ENCODE peak calls at places on chromosomes 3 and 15, in five cellular contexts. N, M, Q, L and W are unnamed samples.

GRCh38 chr15:39134282-39134681 is 446.6 kb upstream of the THBS1 start:
- DNase-seq in N (no peak), M (no peak), L (no peak), Q (no peak), W (no peak)

GRCh38 chr3:139353920-139354556 is 10.2 kb downstream of the MRPS22 start:
- DNase-seq in Q (no peak), M (peak; percentile 79), L (no peak), N (no peak), W (peak; percentile 55)

GRCh38 chr3:15535757-15536156 is 14.3 kb upstream of the COLQ start:
- DNase-seq in L (no peak), N (no peak), Q (no peak), M (no peak), W (no peak)

GRCh38 chr3:127480196-127480933 is 110.2 kb downstream of the TPRA1 start:
- DNase-seq in L (no peak), N (no peak), Q (no peak), M (no peak), W (no peak)

GRCh38 chr15:52427804-52428203 is 100.9 kb downstream of the MYO5A start:
- DNase-seq in Q (no peak), L (no peak), N (no peak), M (peak; percentile 54), W (no peak)

GRCh38 chr3:140334105-140334504 is 343.8 kb upstream of the TRIM42 start:
- DNase-seq in N (no peak), M (no peak), Q (no peak), L (no peak), W (no peak)

GRCh38 chr15:73573071-73573470 is 60.1 kb downstream of the NPTN start:
- DNase-seq in Q (no peak), L (no peak), N (no peak), M (no peak), W (no peak)

GRCh38 chr3:12300137-12300536 is 11.3 kb downstream of the PPARG start:
- DNase-seq in L (no peak), M (no peak), N (no peak), Q (no peak), W (peak; percentile 38)

GRCh38 chr15:98967916-98968315 is 39.7 kb downstream of the PGPEP1L start:
- DNase-seq in M (no peak), Q (no peak), N (no peak), L (no peak), W (no peak)

GRCh38 chr3:27360113-27361078 is 8.8 kb downstream of the NEK10 start:
- DNase-seq in N (no peak), Q (no peak), M (peak; percentile 33), L (no peak), W (no peak)

GRCh38 chr3:30623375-30623774 is 17.0 kb downstream of the TGFBR2 start:
- DNase-seq in N (no peak), Q (no peak), M (no peak), L (no peak), W (no peak)

GRCh38 chr3:177776656-177777055 is 579.4 kb upstream of the TBL1XR1 start:
- DNase-seq in M (peak; percentile 13), Q (no peak), N (no peak), L (no peak), W (peak; percentile 85)

GRCh38 chr15:98737721-98738120 is 89.4 kb downstream of the IGF1R start:
- DNase-seq in L (no peak), Q (no peak), M (no peak), N (no peak), W (no peak)

GRCh38 chr3:72756900-72757299 is 91.3 kb downstream of the SHQ1 start:
- DNase-seq in M (no peak), N (no peak), L (no peak), Q (no peak), W (no peak)

GRCh38 chr3:25432191-25432720 is 4.2 kb downstream of the RARB start:
- DNase-seq in Q (no peak), L (no peak), M (no peak), N (no peak), W (no peak)

GRCh38 chr3:58994746-58995330 is 55.0 kb downstream of the CFAP20DC start:
- DNase-seq in Q (peak; percentile 34), N (peak; percentile 56), L (no peak), M (peak; percentile 70), W (peak; percentile 72)

GRCh38 chr15:82540055-82540983 is at the start of gene RPS17:
- DNase-seq in M (peak; percentile 95), L (peak; percentile 99), N (peak; percentile 92), Q (peak; percentile 96), W (peak; percentile 98)

GRCh38 chr15:52730594-52730993 is 51.4 kb upstream of the ATOSA start:
- DNase-seq in Q (no peak), N (no peak), M (no peak), L (no peak), W (no peak)

GRCh38 chr3:55719508-55719907 is 232.4 kb upstream of the WNT5A start:
- DNase-seq in M (peak; percentile 41), Q (no peak), L (no peak), N (no peak), W (no peak)

GRCh38 chr15:51759557-51760070 is 8.2 kb downstream of the TMOD2 start:
- DNase-seq in Q (peak; percentile 48), N (no peak), M (peak; percentile 95), L (peak; percentile 52), W (no peak)

GRCh38 chr3:25783661-25784512 is 644 bp upstream of the NGLY1 start:
- DNase-seq in M (peak; percentile 49), L (no peak), Q (peak; percentile 86), N (peak; percentile 63), W (peak; percentile 47)

GRCh38 chr3:5061218-5061569 is 60.9 kb upstream of the ARL8B start:
- DNase-seq in L (no peak), M (no peak), N (no peak), Q (no peak), W (no peak)

GRCh38 chr3:49012441-49013017 is 5.3 kb downstream of the WDR6 start:
- DNase-seq in M (peak; percentile 44), L (no peak), Q (no peak), N (no peak), W (no peak)

GRCh38 chr3:24315991-24316390 is 178.7 kb downstream of the THRB start:
- DNase-seq in Q (no peak), L (no peak), M (no peak), N (no peak), W (no peak)

GRCh38 chr3:65445573-65446204 is 593.0 kb downstream of the MAGI1 start:
- DNase-seq in Q (no peak), N (no peak), L (no peak), M (no peak), W (no peak)

GRCh38 chr15:48242531-48242930 is 36.4 kb downstream of the SLC12A1 start:
- DNase-seq in N (no peak), M (no peak), L (no peak), Q (no peak), W (no peak)

GRCh38 chr3:172159962-172160538 is 120.7 kb downstream of the FNDC3B start:
- DNase-seq in L (no peak), M (no peak), N (no peak), Q (peak; percentile 53), W (no peak)

GRCh38 chr15:48144889-48145288 is 24.1 kb downstream of the SLC24A5 start:
- DNase-seq in Q (no peak), L (no peak), N (no peak), M (peak; percentile 17), W (no peak)

GRCh38 chr3:168956087-168956486 is 707.4 kb downstream of the MECOM start:
- DNase-seq in L (no peak), M (no peak), N (no peak), Q (no peak), W (no peak)

GRCh38 chr3:77648214-77648613 is 608.3 kb downstream of the ROBO2 start:
- DNase-seq in Q (no peak), N (no peak), M (no peak), L (no peak), W (no peak)

GRCh38 chr3:43095370-43095769 is 10.5 kb downstream of the POMGNT2 start:
- DNase-seq in Q (no peak), M (no peak), L (no peak), N (no peak), W (no peak)

GRCh38 chr3:109234300-109234699 is 82.0 kb downstream of the DPPA2 start:
- DNase-seq in L (peak; percentile 60), N (peak; percentile 8), Q (peak; percentile 69), M (no peak), W (no peak)

GRCh38 chr3:42053476-42053875 is 37.7 kb upstream of the TRAK1 start:
- DNase-seq in M (no peak), Q (no peak), N (no peak), L (no peak), W (no peak)

GRCh38 chr3:99866167-99866810 is 48.6 kb downstream of the CMSS1 start:
- DNase-seq in N (no peak), Q (no peak), L (no peak), M (peak; percentile 79), W (no peak)

GRCh38 chr3:129599073-129599472 is 7.4 kb downstream of the PLXND1 start:
- DNase-seq in M (peak; percentile 23), N (no peak), Q (no peak), L (no peak), W (peak; percentile 63)
- H3K27ac ChIP-seq in M (peak overlapping the region; percentile 81), N (no peak overlapping the region), Q (no peak overlapping the region), L (no peak overlapping the region), W (peak overlapping the region; percentile 73)

GRCh38 chr3:3552741-3553140 is 246.5 kb upstream of the LRRN1 start:
- DNase-seq in L (no peak), N (no peak), Q (no peak), M (no peak), W (no peak)
- H2BK12ac ChIP-seq in L (no peak overlapping the region), N (no peak overlapping the region), Q (no peak overlapping the region), M (no peak overlapping the region), W (no peak overlapping the region)

GRCh38 chr15:55637086-55637485 is 48.9 kb upstream of the PYGO1 start:
- DNase-seq in Q (no peak), L (no peak), M (no peak), N (no peak), W (no peak)

GRCh38 chr15:55633731-55634130 is 45.6 kb upstream of the PYGO1 start:
- DNase-seq in L (no peak), M (no peak), Q (no peak), N (no peak), W (no peak)

GRCh38 chr15:55638764-55639163 is 50.6 kb upstream of the PYGO1 start:
- DNase-seq in L (no peak), Q (no peak), N (no peak), M (no peak), W (no peak)
- H3K27ac ChIP-seq in L (no peak overlapping the region), Q (no peak overlapping the region), N (no peak overlapping the region), M (no peak overlapping the region), W (no peak overlapping the region)

DNA sequence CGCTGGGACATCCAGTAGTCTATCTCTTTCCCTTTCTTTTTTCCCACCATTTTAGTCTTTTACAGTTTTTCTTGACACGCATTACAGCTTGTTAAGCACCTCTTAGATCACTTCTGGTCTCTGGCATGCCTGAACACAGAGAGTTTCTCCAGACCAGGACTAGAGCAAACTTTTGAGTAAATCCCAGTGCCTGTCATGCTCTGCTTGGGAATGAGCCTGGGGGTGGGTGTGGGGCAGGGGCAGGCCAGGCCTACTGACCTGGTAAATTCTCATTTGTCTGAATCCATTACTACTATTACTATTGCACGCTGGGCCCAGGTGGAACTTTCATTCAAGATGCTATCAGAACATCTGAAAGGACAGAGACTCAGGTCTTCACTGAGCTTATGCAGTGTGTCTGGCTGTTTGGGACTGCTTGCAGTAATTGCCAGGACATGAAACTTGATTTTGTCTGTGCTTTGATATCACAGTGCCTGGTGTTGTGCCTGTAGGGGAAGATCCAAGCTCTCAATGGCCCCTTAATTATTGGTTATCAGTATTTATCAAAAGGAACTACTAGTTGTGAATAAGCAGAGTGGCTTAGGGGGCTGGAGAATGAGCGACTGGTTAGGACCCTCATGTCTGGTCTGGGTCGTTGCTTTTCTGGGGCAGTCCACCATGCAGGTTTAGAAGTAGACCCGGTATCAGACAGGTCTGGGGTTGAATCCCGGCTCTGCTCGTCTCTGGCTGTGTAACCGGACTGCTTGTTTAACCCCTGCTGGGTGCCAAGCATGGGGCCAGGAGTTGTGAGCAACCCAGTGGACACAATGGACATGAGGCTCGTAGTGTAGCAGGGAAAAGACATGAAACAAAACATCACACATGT is 196.1 kb upstream of the TLE3 start:
- DNase-seq in N (no peak), M (no peak), Q (no peak), L (no peak), W (no peak)
- H2BK12ac ChIP-seq in N (no peak overlapping the region), M (no peak overlapping the region), Q (no peak overlapping the region), L (no peak overlapping the region), W (no peak overlapping the region)